ENCODE peak calls at places on chromosomes 12 and 14, in nine cellular contexts. One of them, this sample, is unnamed.

GRCh38 chr12:60197589-60197988 is 601.8 kb downstream of the SLC16A7 start:
- DNase-seq in suprapubic skin: no peak
- DNase-seq in HepG2: no peak
- DNase-seq in K562: no peak
- DNase-seq in transverse colon: no peak
- DNase-seq in GM12878: no peak
- DNase-seq in stomach: no peak
- DNase-seq in SK-N-SH: no peak
- DNase-seq in esophagus muscularis mucosa: no peak
- DNase-seq in this sample: no peak

GRCh38 chr12:11927311-11927935 is 143.3 kb upstream of the BCL2L14 start:
- DNase-seq in suprapubic skin: no peak
- DNase-seq in HepG2: no peak
- DNase-seq in K562: no peak
- DNase-seq in transverse colon: no peak
- DNase-seq in GM12878: no peak
- DNase-seq in stomach: no peak
- DNase-seq in SK-N-SH: no peak
- DNase-seq in esophagus muscularis mucosa: peak
- DNase-seq in this sample: no peak

GRCh38 chr12:122948605-122949004 is 17.7 kb downstream of the ABCB9 start:
- DNase-seq in suprapubic skin: no peak
- DNase-seq in HepG2: no peak
- DNase-seq in K562: no peak
- DNase-seq in transverse colon: no peak
- DNase-seq in GM12878: no peak
- DNase-seq in stomach: no peak
- DNase-seq in SK-N-SH: no peak
- DNase-seq in esophagus muscularis mucosa: no peak
- DNase-seq in this sample: no peak

GRCh38 chr12:51626629-51627028 is 35.6 kb downstream of the SCN8A start:
- DNase-seq in suprapubic skin: no peak
- DNase-seq in HepG2: no peak
- DNase-seq in K562: no peak
- DNase-seq in transverse colon: no peak
- DNase-seq in GM12878: no peak
- DNase-seq in stomach: no peak
- DNase-seq in SK-N-SH: no peak
- DNase-seq in esophagus muscularis mucosa: no peak
- DNase-seq in this sample: no peak

GRCh38 chr14:100531152-100531551 is 56.1 kb downstream of the BEGAIN start:
- DNase-seq in suprapubic skin: no peak
- DNase-seq in HepG2: no peak
- DNase-seq in K562: no peak
- DNase-seq in transverse colon: no peak
- DNase-seq in GM12878: no peak
- DNase-seq in stomach: no peak
- DNase-seq in SK-N-SH: no peak
- DNase-seq in esophagus muscularis mucosa: peak
- DNase-seq in this sample: peak

GRCh38 chr14:38554046-38554445 is 298.2 kb upstream of the CLEC14A start:
- DNase-seq in suprapubic skin: no peak
- DNase-seq in HepG2: no peak
- DNase-seq in K562: no peak
- DNase-seq in transverse colon: no peak
- DNase-seq in GM12878: no peak
- DNase-seq in stomach: no peak
- DNase-seq in SK-N-SH: no peak
- DNase-seq in esophagus muscularis mucosa: no peak
- DNase-seq in this sample: no peak

GRCh38 chr12:51897181-51897580 is 9.3 kb downstream of the ANKRD33 start:
- DNase-seq in suprapubic skin: no peak
- DNase-seq in HepG2: no peak
- DNase-seq in K562: no peak
- DNase-seq in transverse colon: no peak
- DNase-seq in GM12878: no peak
- DNase-seq in stomach: no peak
- DNase-seq in SK-N-SH: peak
- DNase-seq in esophagus muscularis mucosa: no peak
- DNase-seq in this sample: peak

GRCh38 chr12:109461049-109461845 is 15.9 kb downstream of the KCTD10 start:
- DNase-seq in suprapubic skin: no peak
- DNase-seq in HepG2: peak
- DNase-seq in K562: peak
- DNase-seq in transverse colon: peak
- DNase-seq in GM12878: no peak
- DNase-seq in stomach: no peak
- DNase-seq in SK-N-SH: no peak
- DNase-seq in esophagus muscularis mucosa: no peak
- DNase-seq in this sample: no peak

GRCh38 chr14:76957224-76957881 is 71.2 kb downstream of the IRF2BPL start:
- DNase-seq in suprapubic skin: no peak
- DNase-seq in HepG2: no peak
- DNase-seq in K562: no peak
- DNase-seq in transverse colon: no peak
- DNase-seq in GM12878: no peak
- DNase-seq in stomach: no peak
- DNase-seq in SK-N-SH: peak
- DNase-seq in esophagus muscularis mucosa: no peak
- DNase-seq in this sample: no peak

GRCh38 chr12:68081561-68081960 is 78.0 kb downstream of the IFNG start:
- DNase-seq in suprapubic skin: no peak
- DNase-seq in HepG2: no peak
- DNase-seq in K562: no peak
- DNase-seq in transverse colon: no peak
- DNase-seq in GM12878: no peak
- DNase-seq in stomach: no peak
- DNase-seq in SK-N-SH: no peak
- DNase-seq in esophagus muscularis mucosa: no peak
- DNase-seq in this sample: no peak

GRCh38 chr14:93033983-93034670 is 81.6 kb downstream of the ITPK1 start:
- DNase-seq in suprapubic skin: no peak
- DNase-seq in HepG2: no peak
- DNase-seq in K562: peak
- DNase-seq in transverse colon: no peak
- DNase-seq in GM12878: no peak
- DNase-seq in stomach: no peak
- DNase-seq in SK-N-SH: peak
- DNase-seq in esophagus muscularis mucosa: no peak
- DNase-seq in this sample: no peak
- TF ChIP-seq EP300 in suprapubic skin: no peak
- TF ChIP-seq EP300 in HepG2: no peak
- TF ChIP-seq EP300 in K562: no peak
- TF ChIP-seq EP300 in transverse colon: no peak
- TF ChIP-seq EP300 in GM12878: no peak
- TF ChIP-seq EP300 in stomach: no peak
- TF ChIP-seq EP300 in SK-N-SH: no peak
- TF ChIP-seq EP300 in esophagus muscularis mucosa: no peak
- TF ChIP-seq EP300 in this sample: no peak

GRCh38 chr12:7985802-7986418 is 46.6 kb upstream of the FOXJ2 start:
- DNase-seq in suprapubic skin: no peak
- DNase-seq in HepG2: no peak
- DNase-seq in K562: no peak
- DNase-seq in transverse colon: no peak
- DNase-seq in GM12878: no peak
- DNase-seq in stomach: no peak
- DNase-seq in SK-N-SH: no peak
- DNase-seq in esophagus muscularis mucosa: no peak
- DNase-seq in this sample: no peak

GRCh38 chr12:7994731-7995205 is 37.7 kb upstream of the FOXJ2 start:
- DNase-seq in suprapubic skin: no peak
- DNase-seq in HepG2: no peak
- DNase-seq in K562: no peak
- DNase-seq in transverse colon: no peak
- DNase-seq in GM12878: no peak
- DNase-seq in stomach: no peak
- DNase-seq in SK-N-SH: no peak
- DNase-seq in esophagus muscularis mucosa: no peak
- DNase-seq in this sample: no peak

GRCh38 chr12:7984900-7985299 is 47.6 kb upstream of the FOXJ2 start:
- DNase-seq in suprapubic skin: no peak
- DNase-seq in HepG2: no peak
- DNase-seq in K562: no peak
- DNase-seq in transverse colon: no peak
- DNase-seq in GM12878: no peak
- DNase-seq in stomach: no peak
- DNase-seq in SK-N-SH: no peak
- DNase-seq in esophagus muscularis mucosa: no peak
- DNase-seq in this sample: no peak

GRCh38 chr12:7995266-7995963 is 37.1 kb upstream of the FOXJ2 start:
- DNase-seq in suprapubic skin: peak
- DNase-seq in HepG2: peak
- DNase-seq in K562: peak
- DNase-seq in transverse colon: peak
- DNase-seq in GM12878: peak
- DNase-seq in stomach: peak
- DNase-seq in SK-N-SH: peak
- DNase-seq in esophagus muscularis mucosa: peak
- DNase-seq in this sample: peak

GRCh38 chr12:7989827-7990491 is 42.6 kb upstream of the FOXJ2 start:
- DNase-seq in suprapubic skin: no peak
- DNase-seq in HepG2: no peak
- DNase-seq in K562: peak
- DNase-seq in transverse colon: peak
- DNase-seq in GM12878: no peak
- DNase-seq in stomach: peak
- DNase-seq in SK-N-SH: no peak
- DNase-seq in esophagus muscularis mucosa: no peak
- DNase-seq in this sample: no peak
- TF ChIP-seq POLR2AphosphoS5 in suprapubic skin: no peak
- TF ChIP-seq POLR2AphosphoS5 in HepG2: no peak
- TF ChIP-seq POLR2AphosphoS5 in K562: no peak
- TF ChIP-seq POLR2AphosphoS5 in transverse colon: peak
- TF ChIP-seq POLR2AphosphoS5 in GM12878: no peak
- TF ChIP-seq POLR2AphosphoS5 in stomach: no peak
- TF ChIP-seq POLR2AphosphoS5 in SK-N-SH: no peak
- TF ChIP-seq POLR2AphosphoS5 in esophagus muscularis mucosa: peak
- TF ChIP-seq POLR2AphosphoS5 in this sample: no peak

GRCh38 chr14:103558071-103558882 is 4.2 kb downstream of the BAG5 start:
- DNase-seq in suprapubic skin: no peak
- DNase-seq in HepG2: no peak
- DNase-seq in K562: no peak
- DNase-seq in transverse colon: no peak
- DNase-seq in GM12878: no peak
- DNase-seq in stomach: no peak
- DNase-seq in SK-N-SH: no peak
- DNase-seq in esophagus muscularis mucosa: no peak
- DNase-seq in this sample: no peak
- TF ChIP-seq EP300 in suprapubic skin: no peak
- TF ChIP-seq EP300 in HepG2: no peak
- TF ChIP-seq EP300 in K562: no peak
- TF ChIP-seq EP300 in transverse colon: no peak
- TF ChIP-seq EP300 in GM12878: no peak
- TF ChIP-seq EP300 in stomach: no peak
- TF ChIP-seq EP300 in SK-N-SH: no peak
- TF ChIP-seq EP300 in esophagus muscularis mucosa: no peak
- TF ChIP-seq EP300 in this sample: no peak

DNA sequence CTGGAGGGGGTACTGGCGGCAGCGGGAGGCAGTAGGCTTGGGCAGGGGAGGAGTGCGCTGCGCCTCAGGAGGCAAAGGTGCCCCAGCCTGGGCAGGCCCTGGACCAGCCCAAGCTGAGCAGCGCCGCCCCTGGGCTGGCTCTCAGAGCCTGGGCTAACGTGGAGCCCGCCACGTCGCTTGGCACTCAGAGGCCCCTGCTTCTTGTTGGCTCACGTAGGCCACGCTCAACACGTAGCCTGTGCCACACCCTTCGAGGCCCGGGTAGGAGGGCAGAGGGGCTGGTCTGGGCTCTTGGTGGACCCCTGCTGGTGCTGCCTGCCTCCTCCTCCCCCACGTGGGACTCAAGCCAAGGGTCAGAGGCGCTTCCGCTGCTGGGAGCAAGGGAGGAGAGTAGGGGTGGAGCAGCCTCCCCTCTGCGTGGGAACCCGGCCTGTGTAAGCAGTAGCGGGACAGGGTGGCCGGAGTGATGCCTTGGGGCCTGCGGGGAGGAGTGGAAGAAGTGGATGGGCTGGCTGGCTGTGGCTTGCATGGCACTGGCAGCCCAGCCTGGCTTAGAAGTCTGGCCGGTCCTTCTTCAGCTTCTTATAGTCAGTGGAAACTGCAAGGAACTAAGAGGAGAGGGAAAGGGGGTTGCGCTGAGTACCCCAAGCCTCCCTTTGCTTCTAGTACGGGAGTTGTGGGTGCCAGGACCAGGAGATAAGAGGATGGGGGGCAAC is 5.7 kb downstream of the SHMT2 start:
- DNase-seq in suprapubic skin: no peak
- DNase-seq in HepG2: peak
- DNase-seq in K562: peak
- DNase-seq in transverse colon: no peak
- DNase-seq in GM12878: no peak
- DNase-seq in stomach: peak
- DNase-seq in SK-N-SH: peak
- DNase-seq in esophagus muscularis mucosa: no peak
- DNase-seq in this sample: peak
- TF ChIP-seq POLR2AphosphoS5 in suprapubic skin: no peak
- TF ChIP-seq POLR2AphosphoS5 in HepG2: peak
- TF ChIP-seq POLR2AphosphoS5 in K562: peak
- TF ChIP-seq POLR2AphosphoS5 in transverse colon: no peak
- TF ChIP-seq POLR2AphosphoS5 in GM12878: no peak
- TF ChIP-seq POLR2AphosphoS5 in stomach: no peak
- TF ChIP-seq POLR2AphosphoS5 in SK-N-SH: no peak
- TF ChIP-seq POLR2AphosphoS5 in esophagus muscularis mucosa: no peak
- TF ChIP-seq POLR2AphosphoS5 in this sample: no peak

GRCh38 chr12:53941750-53942149 is 3.1 kb downstream of the HOXC13 start:
- DNase-seq in suprapubic skin: no peak
- DNase-seq in HepG2: no peak
- DNase-seq in K562: no peak
- DNase-seq in transverse colon: no peak
- DNase-seq in GM12878: no peak
- DNase-seq in stomach: no peak
- DNase-seq in SK-N-SH: no peak
- DNase-seq in esophagus muscularis mucosa: no peak
- DNase-seq in this sample: no peak
- TF ChIP-seq EP300 in suprapubic skin: no peak
- TF ChIP-seq EP300 in HepG2: no peak
- TF ChIP-seq EP300 in K562: no peak
- TF ChIP-seq EP300 in transverse colon: no peak
- TF ChIP-seq EP300 in GM12878: no peak
- TF ChIP-seq EP300 in stomach: no peak
- TF ChIP-seq EP300 in SK-N-SH: no peak
- TF ChIP-seq EP300 in esophagus muscularis mucosa: no peak
- TF ChIP-seq EP300 in this sample: no peak